ENCODE peak calls at places on chromosomes 13 and 19, in five cellular contexts. One of them, this sample, is unnamed.
A peak's percentile ranks its signal among the peaks of the same experiment; 100 is the strongest.

GRCh38 chr19:5826531-5827341 is 12.8 kb downstream of the FUT6 start:
- DNase-seq in neural crest cell: peak; percentile 45
- DNase-seq in NCI-H146: peak; percentile 95
- DNase-seq in KG1: no peak
- DNase-seq in nephron progenitor cell: peak; percentile 89
- DNase-seq in this sample: peak; percentile 56

GRCh38 chr13:100432611-100433010 is 156.0 kb downstream of the GGACT start:
- DNase-seq in NCI-H146: no peak
- DNase-seq in neural crest cell: no peak
- DNase-seq in KG1: no peak
- DNase-seq in nephron progenitor cell: no peak
- DNase-seq in this sample: no peak

GRCh38 chr13:93227906-93228801 is 1.5 kb downstream of the GPC6 start:
- DNase-seq in NCI-H146: peak; percentile 95
- DNase-seq in neural crest cell: peak; percentile 67
- DNase-seq in nephron progenitor cell: peak; percentile 80
- DNase-seq in KG1: peak; percentile 76
- DNase-seq in this sample: peak; percentile 93

GRCh38 chr13:32530841-32531253 is 7.7 kb downstream of the N4BP2L2 start:
- DNase-seq in nephron progenitor cell: no peak
- DNase-seq in NCI-H146: no peak
- DNase-seq in KG1: no peak
- DNase-seq in neural crest cell: no peak
- DNase-seq in this sample: peak; percentile 81

GRCh38 chr19:8973501-8974091 is 36.6 kb downstream of the MUC16 start:
- DNase-seq in NCI-H146: no peak
- DNase-seq in KG1: peak; percentile 10
- DNase-seq in neural crest cell: no peak
- DNase-seq in nephron progenitor cell: peak; percentile 30
- DNase-seq in this sample: no peak

GRCh38 chr19:5993516-5994406 is 15.8 kb upstream of the RANBP3 start:
- DNase-seq in NCI-H146: peak; percentile 53
- DNase-seq in neural crest cell: no peak
- DNase-seq in nephron progenitor cell: no peak
- DNase-seq in KG1: no peak
- DNase-seq in this sample: no peak

GRCh38 chr13:114108894-114109293 is 23.5 kb downstream of the RASA3 start:
- DNase-seq in NCI-H146: no peak
- DNase-seq in KG1: no peak
- DNase-seq in nephron progenitor cell: no peak
- DNase-seq in neural crest cell: no peak
- DNase-seq in this sample: no peak

GRCh38 chr13:40534456-40534855 is 132.0 kb downstream of the FOXO1 start:
- DNase-seq in neural crest cell: no peak
- DNase-seq in KG1: no peak
- DNase-seq in NCI-H146: no peak
- DNase-seq in nephron progenitor cell: no peak
- DNase-seq in this sample: no peak

GRCh38 chr13:68234278-68234677 is 1004.1 kb upstream of the PCDH9 start:
- DNase-seq in neural crest cell: no peak
- DNase-seq in NCI-H146: peak; percentile 18
- DNase-seq in KG1: no peak
- DNase-seq in nephron progenitor cell: no peak
- DNase-seq in this sample: peak; percentile 15

GRCh38 chr19:10640361-10640760 is 13.8 kb upstream of the ILF3 start:
- DNase-seq in nephron progenitor cell: no peak
- DNase-seq in neural crest cell: no peak
- DNase-seq in KG1: no peak
- DNase-seq in NCI-H146: no peak
- DNase-seq in this sample: no peak

GRCh38 chr19:29841559-29842367 is 30.0 kb downstream of the CCNE1 start:
- DNase-seq in NCI-H146: no peak
- DNase-seq in nephron progenitor cell: peak; percentile 20
- DNase-seq in neural crest cell: no peak
- DNase-seq in KG1: no peak
- DNase-seq in this sample: peak; percentile 89

GRCh38 chr19:4955274-4955673 is 13.6 kb upstream of the KDM4B start:
- DNase-seq in KG1: no peak
- DNase-seq in neural crest cell: no peak
- DNase-seq in NCI-H146: no peak
- DNase-seq in nephron progenitor cell: no peak
- DNase-seq in this sample: no peak

GRCh38 chr19:35901854-35902661 is at the start of gene HCST:
- DNase-seq in KG1: no peak
- DNase-seq in neural crest cell: no peak
- DNase-seq in nephron progenitor cell: no peak
- DNase-seq in NCI-H146: peak; percentile 19
- DNase-seq in this sample: no peak

GRCh38 chr19:39915101-39915847 is 19.2 kb downstream of the FCGBP start:
- DNase-seq in NCI-H146: peak; percentile 16
- DNase-seq in nephron progenitor cell: no peak
- DNase-seq in KG1: no peak
- DNase-seq in neural crest cell: no peak
- DNase-seq in this sample: no peak

GRCh38 chr13:51444922-51445321 is 7.9 kb downstream of the INTS6 start:
- DNase-seq in NCI-H146: no peak
- DNase-seq in nephron progenitor cell: no peak
- DNase-seq in neural crest cell: no peak
- DNase-seq in KG1: no peak
- DNase-seq in this sample: peak; percentile 55

GRCh38 chr19:8340341-8341096 is 2.5 kb downstream of the KANK3 start:
- DNase-seq in NCI-H146: no peak
- DNase-seq in KG1: no peak
- DNase-seq in neural crest cell: no peak
- DNase-seq in nephron progenitor cell: peak; percentile 48
- DNase-seq in this sample: peak; percentile 49

GRCh38 chr19:31348416-31349159 is 648 bp downstream of the TSHZ3 start:
- DNase-seq in neural crest cell: no peak
- DNase-seq in NCI-H146: no peak
- DNase-seq in nephron progenitor cell: peak; percentile 43
- DNase-seq in KG1: no peak
- DNase-seq in this sample: peak; percentile 56

GRCh38 chr13:73215807-73216206 is 157.0 kb downstream of the KLF5 start:
- DNase-seq in neural crest cell: no peak
- DNase-seq in NCI-H146: no peak
- DNase-seq in nephron progenitor cell: no peak
- DNase-seq in KG1: no peak
- DNase-seq in this sample: peak; percentile 12

GRCh38 chr13:114115796-114116195 is 16.6 kb downstream of the RASA3 start:
- DNase-seq in KG1: no peak
- DNase-seq in nephron progenitor cell: no peak
- DNase-seq in NCI-H146: no peak
- DNase-seq in neural crest cell: no peak
- DNase-seq in this sample: no peak

GRCh38 chr19:57599761-57600383 is at the start of gene ZNF530:
- DNase-seq in KG1: peak; percentile 94
- DNase-seq in neural crest cell: peak; percentile 77
- DNase-seq in NCI-H146: peak; percentile 92
- DNase-seq in nephron progenitor cell: peak; percentile 82
- DNase-seq in this sample: peak; percentile 93

GRCh38 chr19:28609091-28609755 is 603.7 kb downstream of the UQCRFS1 start:
- DNase-seq in nephron progenitor cell: no peak
- DNase-seq in NCI-H146: no peak
- DNase-seq in KG1: no peak
- DNase-seq in neural crest cell: no peak
- DNase-seq in this sample: no peak

GRCh38 chr13:55528434-55528833 is 1612.3 kb upstream of the PRR20A start:
- DNase-seq in neural crest cell: no peak
- DNase-seq in NCI-H146: no peak
- DNase-seq in nephron progenitor cell: no peak
- DNase-seq in KG1: no peak
- DNase-seq in this sample: no peak

GRCh38 chr13:33676700-33677048 is 141.3 kb upstream of the RFC3 start:
- DNase-seq in NCI-H146: peak; percentile 79
- DNase-seq in nephron progenitor cell: peak; percentile 9
- DNase-seq in KG1: no peak
- DNase-seq in neural crest cell: no peak
- DNase-seq in this sample: peak; percentile 22

GRCh38 chr19:17648097-17648660 is 40.0 kb downstream of the UNC13A start:
- DNase-seq in nephron progenitor cell: no peak
- DNase-seq in KG1: no peak
- DNase-seq in neural crest cell: no peak
- DNase-seq in NCI-H146: no peak
- DNase-seq in this sample: no peak

GRCh38 chr13:110921209-110921608 is 6.3 kb upstream of the ANKRD10 start:
- DNase-seq in nephron progenitor cell: no peak
- DNase-seq in NCI-H146: no peak
- DNase-seq in neural crest cell: no peak
- DNase-seq in KG1: no peak
- DNase-seq in this sample: no peak

GRCh38 chr13:97289514-97290298 is 67.6 kb downstream of the MBNL2 start:
- DNase-seq in NCI-H146: no peak
- DNase-seq in neural crest cell: no peak
- DNase-seq in KG1: no peak
- DNase-seq in nephron progenitor cell: no peak
- DNase-seq in this sample: no peak

GRCh38 chr19:44939668-44940067 is 2.4 kb upstream of the APOC4 start:
- DNase-seq in KG1: no peak
- DNase-seq in neural crest cell: no peak
- DNase-seq in nephron progenitor cell: no peak
- DNase-seq in NCI-H146: no peak
- DNase-seq in this sample: no peak

GRCh38 chr13:65095118-65095517 is 2135.0 kb downstream of the PCDH9 start:
- DNase-seq in nephron progenitor cell: no peak
- DNase-seq in NCI-H146: no peak
- DNase-seq in KG1: no peak
- DNase-seq in neural crest cell: no peak
- DNase-seq in this sample: no peak

GRCh38 chr13:25945596-25945995 is 106.2 kb downstream of the SHISA2 start:
- DNase-seq in KG1: no peak
- DNase-seq in neural crest cell: no peak
- DNase-seq in NCI-H146: no peak
- DNase-seq in nephron progenitor cell: no peak
- DNase-seq in this sample: no peak

GRCh38 chr19:3523361-3524074 is 15.5 kb upstream of the TEKTIP1 start:
- DNase-seq in nephron progenitor cell: no peak
- DNase-seq in neural crest cell: no peak
- DNase-seq in KG1: no peak
- DNase-seq in NCI-H146: no peak
- DNase-seq in this sample: no peak

GRCh38 chr13:31431722-31432137 is 232.0 kb downstream of the B3GLCT start:
- DNase-seq in neural crest cell: peak; percentile 55
- DNase-seq in KG1: no peak
- DNase-seq in NCI-H146: peak; percentile 1
- DNase-seq in nephron progenitor cell: peak; percentile 69
- DNase-seq in this sample: peak; percentile 34

GRCh38 chr13:51721485-51721884 is 82.5 kb downstream of the DHRS12 start:
- DNase-seq in NCI-H146: no peak
- DNase-seq in neural crest cell: no peak
- DNase-seq in nephron progenitor cell: no peak
- DNase-seq in KG1: no peak
- DNase-seq in this sample: no peak

GRCh38 chr19:57192064-57192395 is 730 bp downstream of the ZNF264 start:
- DNase-seq in KG1: no peak
- DNase-seq in nephron progenitor cell: peak; percentile 3
- DNase-seq in NCI-H146: no peak
- DNase-seq in neural crest cell: no peak
- DNase-seq in this sample: no peak

GRCh38 chr19:46972301-46972700 is 47.3 kb upstream of the NPAS1 start:
- DNase-seq in neural crest cell: no peak
- DNase-seq in NCI-H146: no peak
- DNase-seq in nephron progenitor cell: no peak
- DNase-seq in KG1: no peak
- DNase-seq in this sample: peak; percentile 75

GRCh38 chr19:29764322-29764721 is 47.5 kb upstream of the CCNE1 start:
- DNase-seq in KG1: no peak
- DNase-seq in NCI-H146: no peak
- DNase-seq in nephron progenitor cell: no peak
- DNase-seq in neural crest cell: no peak
- DNase-seq in this sample: no peak

GRCh38 chr13:42174344-42175162 is 97.4 kb upstream of the AKAP11 start:
- DNase-seq in neural crest cell: no peak
- DNase-seq in NCI-H146: no peak
- DNase-seq in KG1: no peak
- DNase-seq in nephron progenitor cell: no peak
- DNase-seq in this sample: peak; percentile 86

This sample was measured in mesenchymal stem cell.